ENCODE peak calls at places on chromosomes 5 and 9, in five cellular contexts. R is K562, V is GM12878, P is HCT116, E is A549. W is an unnamed sample.

GRCh38 chr9:18396102-18396728 is 77.7 kb upstream of the ADAMTSL1 start:
- DNase-seq in E (peak; percentile 24), P (no peak), V (no peak), R (no peak), W (peak; percentile 42)

GRCh38 chr5:97550164-97550563 is 367.1 kb upstream of the RIOK2 start:
- DNase-seq in P (no peak), R (no peak), E (no peak), V (no peak), W (no peak)

GRCh38 chr9:134216961-134217360 is 52.6 kb upstream of the RNU6ATAC start:
- DNase-seq in P (no peak), R (no peak), V (no peak), E (no peak), W (no peak)

GRCh38 chr9:114671605-114672004 is 10.4 kb downstream of the TEX48 start:
- DNase-seq in R (no peak), V (no peak), E (no peak), P (no peak), W (no peak)

GRCh38 chr9:121133104-121133816 is 58.5 kb downstream of the CNTRL start:
- DNase-seq in P (no peak), E (peak; percentile 4), V (no peak), R (peak; percentile 34), W (no peak)

GRCh38 chr5:13878357-13878756 is 66.1 kb downstream of the DNAH5 start:
- DNase-seq in R (no peak), E (no peak), P (no peak), V (no peak), W (no peak)

GRCh38 chr5:148897842-148898241 is 71.4 kb downstream of the ADRB2 start:
- DNase-seq in P (no peak), R (no peak), E (no peak), V (no peak), W (no peak)

GRCh38 chr5:90287031-90287430 is 122.5 kb downstream of the CETN3 start:
- DNase-seq in R (no peak), E (no peak), P (no peak), V (no peak), W (no peak)

GRCh38 chr9:4832786-4833579 is 40.2 kb downstream of the RCL1 start:
- DNase-seq in E (peak; percentile 89), P (peak; percentile 94), R (peak; percentile 53), V (no peak), W (no peak)

DNA sequence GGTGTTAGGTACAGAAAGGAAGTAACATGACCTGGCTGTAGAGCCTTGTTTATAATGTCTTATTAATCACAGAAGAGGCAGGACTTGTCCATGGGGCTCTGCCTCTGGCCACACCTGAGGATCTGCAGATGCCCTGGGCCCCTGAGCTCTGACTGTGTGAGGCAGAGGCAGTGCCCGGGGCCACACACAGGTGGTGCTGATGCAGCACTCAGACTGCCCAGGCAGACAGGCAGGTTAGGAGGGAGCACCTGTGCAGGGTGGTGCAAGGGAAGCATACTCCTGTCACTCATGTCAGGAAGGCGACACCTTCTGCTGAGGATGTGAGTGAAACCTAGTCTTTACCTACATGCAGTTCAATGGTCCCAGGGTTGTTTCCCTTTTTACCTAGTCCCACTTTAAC is 88.7 kb downstream of the CFAP90 start:
- DNase-seq in V (no peak), R (no peak), P (no peak), E (no peak), W (no peak)
- TF ChIP-seq MAX in V (no peak), R (no peak), P (no peak), E (no peak), W (no peak)

GRCh38 chr5:178808886-178809285 is 50.9 kb upstream of the ZNF354B start:
- DNase-seq in R (no peak), V (no peak), E (no peak), P (no peak), W (no peak)
- TF ChIP-seq POLR2A in R (no peak), V (no peak), E (no peak), P (no peak), W (no peak)

GRCh38 chr5:65482727-65483473 is 1.2 kb upstream of the ADAMTS6 start:
- DNase-seq in V (peak; percentile 17), E (peak; percentile 7), R (peak; percentile 48), P (no peak), W (peak; percentile 38)

GRCh38 chr5:65481171-65481575 is 547 bp downstream of the ADAMTS6 start:
- DNase-seq in P (no peak), R (no peak), E (no peak), V (no peak), W (no peak)

GRCh38 chr5:65480306-65480865 is 1.3 kb downstream of the ADAMTS6 start:
- DNase-seq in V (peak; percentile 24), R (peak; percentile 11), E (peak; percentile 30), P (no peak), W (peak; percentile 15)

GRCh38 chr5:65482280-65482726 is 583 bp upstream of the ADAMTS6 start:
- DNase-seq in R (peak; percentile 12), V (no peak), E (no peak), P (no peak), W (peak; percentile 20)

GRCh38 chr5:65481635-65482271 is at the start of gene ADAMTS6:
- DNase-seq in P (peak; percentile 43), V (peak; percentile 55), E (peak; percentile 68), R (peak; percentile 79), W (peak; percentile 70)
- H3K4me3 ChIP-seq in P (peak within 1 kb of the TSS; percentile 46), V (peak within 1 kb of the TSS; percentile 79), E (peak within 1 kb of the TSS; percentile 65), R (peak within 1 kb of the TSS; percentile 50), W (peak within 1 kb of the TSS; percentile 89)

DNA sequence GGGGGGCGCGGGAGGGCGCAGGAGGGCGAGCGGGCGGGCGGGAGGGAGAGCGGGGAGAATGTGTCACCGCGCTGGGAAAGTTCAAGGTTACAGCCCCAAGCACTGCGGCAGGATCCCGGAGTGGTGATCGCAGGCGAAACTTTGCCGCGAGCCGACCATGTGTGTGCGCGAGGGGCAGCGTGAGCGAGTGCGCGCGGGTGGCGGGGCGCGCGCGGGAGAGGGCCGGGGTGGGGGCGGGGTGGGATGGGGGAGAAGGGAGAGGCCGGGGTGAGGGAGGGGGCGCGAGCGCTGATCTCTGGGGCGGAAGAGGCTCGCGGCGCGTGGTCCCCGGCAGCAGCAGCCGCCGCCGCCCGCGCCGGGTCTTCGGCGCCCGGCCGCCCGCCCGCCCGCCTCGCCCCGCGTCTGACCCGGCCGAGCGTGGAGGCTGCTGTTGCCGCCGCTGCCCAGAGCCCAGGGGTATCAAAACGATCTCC is at the start of gene NFIB:
- DNase-seq in E (peak; percentile 74), V (no peak), P (no peak), R (peak; percentile 46), W (no peak)
- TF ChIP-seq MAX in E (peak; percentile 63), V (no peak), P (no peak), R (no peak), W (no peak)

DNA sequence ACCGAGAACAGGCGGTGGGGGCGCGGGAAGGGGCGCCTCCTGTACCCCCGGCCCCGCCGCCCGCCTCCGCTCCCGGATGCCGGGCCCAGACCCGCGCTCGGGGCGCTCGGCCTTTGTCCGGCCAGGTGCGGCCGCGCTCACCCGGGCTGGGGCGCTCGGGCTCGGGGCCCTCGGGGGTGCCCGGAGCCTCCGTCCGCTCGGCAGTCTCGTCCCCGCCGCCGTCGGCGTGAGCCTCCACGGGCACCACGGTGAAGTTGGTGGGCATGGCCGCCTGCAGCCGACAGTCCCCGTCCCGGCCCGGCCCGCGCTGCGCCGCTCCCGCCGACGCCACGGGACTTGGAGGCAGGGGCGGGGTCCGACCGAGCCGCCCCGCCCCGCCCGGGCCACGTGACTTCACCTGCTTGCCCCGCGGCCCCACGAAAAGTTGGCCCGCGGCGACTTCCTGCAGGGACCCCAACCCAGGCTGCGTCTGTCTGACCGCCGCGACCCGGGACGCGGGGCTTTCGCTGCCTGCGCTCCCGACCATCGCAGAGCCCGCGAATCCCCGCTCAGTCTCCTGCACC is at the start of gene SLC12A7:
- DNase-seq in E (peak; percentile 38), R (peak; percentile 78), P (no peak), V (no peak), W (no peak)
- TF ChIP-seq POLR2A in E (peak; percentile 94), R (no peak), P (peak; percentile 73), V (peak; percentile 73), W (no peak)

GRCh38 chr5:169667896-169668674 is 31.0 kb downstream of the DOCK2 start:
- DNase-seq in R (peak; percentile 26), V (no peak), P (no peak), E (peak; percentile 80), W (no peak)

GRCh38 chr5:169663537-169663936 is 26.5 kb downstream of the DOCK2 start:
- DNase-seq in V (no peak), P (no peak), E (no peak), R (no peak), W (no peak)

GRCh38 chr5:169670769-169671525 is 33.9 kb downstream of the DOCK2 start:
- DNase-seq in R (no peak), V (peak; percentile 80), E (no peak), P (no peak), W (no peak)

GRCh38 chr5:169668732-169669131 is 31.7 kb downstream of the DOCK2 start:
- DNase-seq in E (peak; percentile 64), P (no peak), R (no peak), V (no peak), W (no peak)

DNA sequence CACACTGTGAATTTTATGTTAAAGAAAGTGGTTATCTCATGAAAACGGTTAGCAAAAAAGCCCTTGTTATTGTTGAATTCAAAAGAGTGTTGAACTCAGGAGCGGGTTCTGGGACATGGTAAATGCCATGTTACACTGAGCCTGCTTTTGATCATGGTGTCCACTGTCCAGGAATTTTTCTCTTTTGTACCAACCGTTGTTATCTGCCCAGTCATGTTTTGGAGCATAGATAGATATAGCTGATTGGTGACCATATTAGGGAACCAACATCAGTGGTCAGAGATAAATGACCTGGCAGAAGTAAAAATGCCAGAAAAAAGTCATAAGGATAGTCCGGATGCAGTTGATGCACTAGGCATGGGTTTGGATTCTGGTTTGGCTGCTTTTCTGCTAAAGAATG is 29.3 kb downstream of the DOCK2 start:
- DNase-seq in E (no peak), V (no peak), P (no peak), R (no peak), W (no peak)
- H3K4me3 ChIP-seq in E (no peak overlapping the region), V (no peak overlapping the region), P (no peak overlapping the region), R (no peak overlapping the region), W (no peak overlapping the region)